ENCODE peak calls at places on chromosomes 11 and 22, in nine cellular contexts. C is CD8-positive, alpha-beta T cell; H is OCI-LY7; Z is IMR-90; S is Caco-2; U is left lung; J is CD4-positive, CD25-positive, alpha-beta regulatory T cell; K is AG04450; A is H1. X is an unnamed sample.

GRCh38 chr22:34761111-34761510 is 304.8 kb upstream of the ISX start:
- DNase-seq in A (no peak), Z (no peak), S (no peak), H (no peak), J (no peak), U (no peak), K (no peak), C (no peak), X (no peak)

GRCh38 chr11:73576226-73576625 is 21.7 kb downstream of the FAM168A start:
- DNase-seq in H (no peak), Z (no peak), A (no peak), S (no peak), J (no peak), C (no peak), K (no peak), U (no peak), X (no peak)

GRCh38 chr22:35586771-35587170 is 30.4 kb downstream of the MB start:
- DNase-seq in U (no peak), S (no peak), J (no peak), C (no peak), A (no peak), H (no peak), K (no peak), Z (no peak), X (no peak)

GRCh38 chr22:25404556-25404922 is 159.9 kb upstream of the GRK3 start:
- DNase-seq in U (no peak), K (no peak), J (no peak), S (peak), H (no peak), C (no peak), Z (no peak), A (no peak), X (no peak)

GRCh38 chr22:35838849-35839646 is 121.4 kb downstream of the APOL5 start:
- DNase-seq in A (no peak), U (peak), Z (peak), K (peak), H (peak), J (no peak), C (no peak), S (peak), X (peak)

GRCh38 chr11:46291441-46292143 is 14.1 kb downstream of the CREB3L1 start:
- DNase-seq in S (no peak), U (no peak), J (no peak), C (no peak), A (no peak), K (no peak), Z (peak), H (no peak), X (peak)

GRCh38 chr11:12269104-12269441 is 108.3 kb upstream of the PARVA start:
- DNase-seq in H (no peak), J (no peak), Z (peak), C (no peak), K (no peak), U (peak), S (no peak), A (no peak), X (no peak)

GRCh38 chr11:117730256-117730800 is 66.7 kb downstream of the DSCAML1 start:
- DNase-seq in Z (no peak), U (no peak), C (no peak), K (no peak), S (no peak), A (no peak), J (no peak), H (no peak), X (no peak)

GRCh38 chr11:27648840-27649239 is 51.4 kb downstream of the BDNF start:
- DNase-seq in C (no peak), U (no peak), K (no peak), A (no peak), H (no peak), S (no peak), J (no peak), Z (peak), X (no peak)

GRCh38 chr11:104104664-104105063 is 59.3 kb downstream of the PDGFD start:
- DNase-seq in A (no peak), J (no peak), K (no peak), S (no peak), H (no peak), C (no peak), U (no peak), Z (no peak), X (no peak)

GRCh38 chr22:30694638-30695350 is at the start of gene OSBP2:
- DNase-seq in K (no peak), J (peak), C (peak), Z (no peak), U (peak), A (peak), S (peak), H (no peak), X (no peak)

GRCh38 chr11:63289658-63290057 is 46.3 kb upstream of the SLC22A25 start:
- DNase-seq in U (no peak), H (no peak), S (no peak), C (no peak), J (no peak), K (no peak), Z (no peak), A (no peak), X (no peak)

GRCh38 chr11:128916037-128916572 is 24.9 kb downstream of the KCNJ5 start:
- DNase-seq in S (no peak), H (no peak), C (no peak), J (no peak), Z (no peak), K (no peak), U (no peak), A (no peak), X (no peak)

GRCh38 chr11:70078095-70078795 is at the start of gene ANO1:
- DNase-seq in Z (peak), C (no peak), H (no peak), U (no peak), J (no peak), S (peak), K (no peak), A (peak), X (no peak)

GRCh38 chr11:70076461-70076931 is 1.6 kb upstream of the ANO1 start:
- DNase-seq in A (no peak), S (no peak), J (no peak), U (no peak), Z (no peak), H (no peak), K (no peak), C (no peak), X (no peak)

GRCh38 chr11:70075836-70076235 is 2.3 kb upstream of the ANO1 start:
- DNase-seq in H (no peak), J (no peak), A (no peak), C (no peak), Z (no peak), K (no peak), U (no peak), S (no peak), X (no peak)

GRCh38 chr11:70078796-70079616 is 889 bp downstream of the ANO1 start:
- DNase-seq in J (no peak), A (peak), Z (no peak), K (no peak), H (no peak), U (no peak), C (no peak), S (no peak), X (no peak)

DNA sequence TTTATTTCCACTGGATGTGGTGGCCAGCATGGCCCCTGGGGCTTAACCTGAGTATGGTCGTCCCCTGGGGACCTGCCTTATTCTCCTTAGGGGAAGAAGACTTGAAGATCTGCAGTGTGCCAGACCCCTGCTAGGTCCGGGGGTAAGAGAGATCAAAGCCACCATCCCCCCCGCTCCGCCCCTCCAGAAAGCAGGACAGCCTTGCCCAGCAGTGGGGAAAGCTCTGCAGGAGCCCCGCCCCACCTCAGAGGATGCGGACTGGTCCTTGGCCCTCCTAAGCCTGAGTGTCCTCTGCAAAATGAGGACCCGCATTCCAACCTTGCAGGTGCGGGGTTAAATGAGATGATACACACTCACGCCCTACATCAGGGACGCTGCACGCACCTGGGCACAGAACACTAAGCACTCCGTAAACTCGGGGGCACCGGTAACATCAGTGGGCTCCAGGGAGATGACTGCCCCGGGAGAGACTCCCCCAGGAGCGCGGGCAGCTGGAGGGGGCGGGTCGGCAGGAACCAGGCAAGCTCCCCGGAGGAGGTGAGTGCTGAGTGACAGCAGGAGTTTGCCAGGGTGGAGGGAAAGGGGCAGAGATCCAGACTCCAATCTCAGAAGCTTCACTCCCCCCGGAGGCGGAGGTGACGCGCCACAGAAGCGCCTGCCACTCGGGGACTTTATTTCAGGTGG is 564 bp upstream of the ANO1 start:
- DNase-seq in A (peak), C (no peak), U (peak), S (no peak), K (no peak), Z (no peak), J (no peak), H (no peak), X (no peak)
- H3K4me3 ChIP-seq in A (peak), C (no peak), U (no peak), S (no peak), K (peak), Z (peak), J (no peak), H (no peak), X (no peak)

DNA sequence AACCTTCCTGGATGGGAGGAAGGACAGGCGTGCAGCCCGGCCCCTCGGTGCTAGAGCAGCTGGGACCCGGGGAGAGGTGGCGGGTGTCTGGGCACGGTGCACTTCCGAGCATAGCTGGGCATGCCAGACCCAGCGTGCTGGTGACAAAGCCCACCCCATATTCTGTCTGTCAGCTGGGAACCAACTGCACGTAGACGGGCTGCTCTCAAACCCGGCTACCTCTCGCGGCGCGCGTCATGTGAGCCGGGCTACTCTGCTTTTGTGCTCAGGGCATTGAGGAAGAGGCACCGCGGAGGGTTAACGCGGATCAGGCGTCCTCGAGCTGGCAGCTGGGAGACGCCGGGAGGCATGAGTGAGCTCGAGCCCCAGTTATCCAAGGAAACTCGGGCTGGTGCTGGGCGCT is 425.8 kb downstream of the SHANK2 start:
- DNase-seq in H (no peak), U (no peak), S (no peak), Z (no peak), J (no peak), K (no peak), C (no peak), A (peak), X (no peak)
- H3K4me3 ChIP-seq in H (no peak), U (no peak), S (no peak), Z (no peak), J (no peak), K (no peak), C (no peak), A (peak), X (no peak)

GRCh38 chr22:38041760-38042584 is 15.2 kb upstream of the PICK1 start:
- DNase-seq in J (no peak), Z (no peak), K (no peak), A (no peak), U (no peak), S (no peak), H (no peak), C (no peak), X (no peak)
- H3K4me3 ChIP-seq in J (no peak), Z (no peak), K (no peak), A (no peak), U (no peak), S (no peak), H (no peak), C (no peak), X (no peak)

GRCh38 chr11:125330462-125331325 is 165.4 kb downstream of the FEZ1 start:
- DNase-seq in Z (no peak), A (no peak), J (no peak), C (no peak), H (no peak), S (no peak), K (no peak), U (no peak), X (no peak)

GRCh38 chr11:125328181-125328580 is 163.6 kb downstream of the PKNOX2 start:
- DNase-seq in Z (no peak), J (no peak), H (no peak), S (no peak), U (no peak), A (no peak), K (no peak), C (no peak), X (no peak)

GRCh38 chr11:125327494-125328130 is 163.1 kb downstream of the PKNOX2 start:
- DNase-seq in C (no peak), S (no peak), K (no peak), Z (no peak), A (no peak), J (no peak), H (no peak), U (no peak), X (no peak)

GRCh38 chr11:125331357-125331756 is 164.7 kb downstream of the FEZ1 start:
- DNase-seq in U (no peak), A (no peak), J (no peak), Z (no peak), S (no peak), C (no peak), H (no peak), K (no peak), X (no peak)

DNA sequence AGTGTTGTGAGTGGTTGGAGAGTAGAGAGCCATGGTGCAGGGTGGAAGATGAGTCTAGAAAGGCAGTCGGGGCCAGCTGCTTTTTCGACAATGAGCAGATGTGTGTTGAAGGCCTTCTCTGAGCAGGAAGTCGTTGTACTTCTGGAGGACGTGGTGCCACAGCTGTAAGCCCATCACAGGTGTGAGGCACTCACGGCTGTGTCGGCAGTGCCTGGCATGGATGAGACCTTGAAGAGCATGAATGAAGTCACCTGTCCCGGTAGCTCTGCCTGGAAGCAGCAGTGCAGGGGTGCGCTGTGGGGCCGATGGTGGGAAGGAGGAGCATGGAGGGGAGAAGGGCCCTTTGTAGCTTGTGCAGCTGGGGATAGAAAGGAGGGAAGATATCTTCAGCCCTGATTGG is 165.2 kb downstream of the PKNOX2 start:
- DNase-seq in K (no peak), J (no peak), C (no peak), A (no peak), Z (no peak), H (no peak), U (no peak), S (no peak), X (no peak)
- H3K4me3 ChIP-seq in K (no peak), J (no peak), C (no peak), A (no peak), Z (no peak), H (no peak), U (no peak), S (no peak), X (no peak)

DNA sequence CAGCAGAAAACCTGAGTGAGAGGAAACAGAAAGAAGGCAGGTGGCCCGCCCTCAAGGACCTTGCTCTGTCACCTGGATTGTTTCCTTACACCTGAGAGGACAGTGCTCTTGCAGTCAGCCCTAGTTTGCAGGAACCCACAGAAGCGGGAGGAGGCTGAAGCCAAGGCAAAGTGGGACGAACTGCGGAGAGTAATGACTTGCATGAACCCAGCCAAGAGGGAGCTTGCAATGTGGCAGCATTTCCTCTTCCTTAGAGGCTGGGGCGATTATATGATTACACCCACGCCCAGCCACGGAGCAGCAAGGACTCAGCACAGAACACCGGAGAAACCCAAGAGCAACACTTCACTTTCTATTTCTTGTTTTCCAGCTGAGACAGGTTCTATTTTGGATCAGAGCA is 102.6 kb downstream of the SPON1 start:
- DNase-seq in H (no peak), A (no peak), J (no peak), K (no peak), U (no peak), Z (no peak), S (no peak), C (no peak), X (no peak)
- H3K4me3 ChIP-seq in H (no peak), A (no peak), J (no peak), K (no peak), U (no peak), Z (no peak), S (no peak), C (peak), X (no peak)

GRCh38 chr11:44094260-44094868 is 1.1 kb upstream of the EXT2 start:
- DNase-seq in H (peak), K (peak), J (peak), C (peak), Z (peak), U (peak), A (peak), S (peak), X (peak)
- H3K4me3 ChIP-seq in H (no peak), K (no peak), J (no peak), C (no peak), Z (no peak), U (no peak), A (no peak), S (no peak), X (no peak)

DNA sequence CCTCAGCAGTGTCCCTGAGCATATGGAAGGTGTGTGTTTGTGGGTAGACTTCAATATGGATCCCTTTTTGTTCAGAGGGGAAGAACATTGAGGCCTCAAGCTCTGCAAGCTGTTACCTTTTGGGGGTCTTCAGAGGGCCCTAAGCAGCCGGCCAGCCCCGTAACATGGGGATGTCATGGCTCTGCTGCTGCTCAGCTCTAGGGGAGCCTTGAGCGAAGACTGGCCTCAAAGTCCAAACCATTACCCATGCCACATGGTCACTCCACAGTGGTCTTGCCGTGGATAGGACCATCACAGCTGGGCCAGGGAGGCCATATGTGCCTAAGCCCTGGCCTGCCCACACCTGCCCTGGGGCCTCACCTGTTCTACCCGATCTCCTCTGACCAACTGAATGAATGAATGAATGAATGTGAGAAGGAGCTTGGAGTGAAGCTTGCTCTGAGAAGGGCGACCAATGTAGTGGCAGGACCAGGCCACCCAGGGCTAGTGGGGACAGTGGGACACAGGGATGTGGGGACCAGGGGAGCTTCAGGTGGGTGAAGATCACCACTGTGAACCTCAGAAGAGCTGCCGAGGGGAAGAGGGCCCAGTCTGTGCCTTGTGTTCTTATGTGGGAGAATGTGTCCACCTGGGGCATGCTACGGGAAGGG is 754.6 kb downstream of the BRD1 start:
- DNase-seq in J (no peak), C (no peak), H (no peak), K (no peak), S (no peak), U (no peak), Z (no peak), A (no peak), X (no peak)
- H3K4me3 ChIP-seq in J (no peak), C (no peak), H (no peak), K (no peak), S (no peak), U (no peak), Z (no peak), A (no peak), X (no peak)

GRCh38 chr11:1540074-1540473 is 32.0 kb downstream of the DUSP8 start:
- DNase-seq in A (no peak), J (no peak), Z (no peak), U (no peak), H (no peak), K (no peak), S (no peak), C (no peak), X (no peak)

GRCh38 chr11:1536065-1536843 is 35.8 kb downstream of the DUSP8 start:
- DNase-seq in Z (no peak), C (no peak), J (no peak), K (no peak), A (no peak), U (no peak), S (no peak), H (no peak), X (no peak)

GRCh38 chr11:1534682-1535081 is 37.4 kb downstream of the DUSP8 start:
- DNase-seq in S (no peak), U (no peak), K (no peak), J (no peak), C (no peak), Z (peak), H (no peak), A (no peak), X (no peak)

GRCh38 chr11:1541474-1542204 is 30.4 kb downstream of the DUSP8 start:
- DNase-seq in A (no peak), S (no peak), Z (no peak), U (no peak), K (no peak), J (no peak), H (no peak), C (no peak), X (no peak)

DNA sequence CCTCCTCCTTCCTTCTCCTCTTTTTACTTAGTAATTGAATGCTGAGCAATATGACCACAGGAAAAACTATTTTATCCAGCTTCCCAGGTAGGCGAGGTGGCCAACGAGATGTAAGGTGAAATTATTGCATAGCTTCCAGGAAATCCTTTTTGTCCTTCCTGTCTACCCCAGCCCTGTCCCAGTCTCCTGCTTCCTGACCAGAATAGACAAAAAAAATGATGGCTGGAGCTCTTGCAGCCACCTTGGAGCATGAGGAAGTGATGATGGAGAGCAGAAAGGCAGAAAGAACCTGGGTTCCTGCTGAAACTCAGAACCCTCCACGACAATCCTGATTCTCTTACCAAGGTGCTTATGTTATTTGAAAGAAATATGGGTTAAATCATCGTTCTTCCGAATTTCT is 33.9 kb downstream of the DUSP8 start:
- DNase-seq in J (no peak), U (no peak), S (no peak), C (no peak), Z (no peak), A (no peak), K (no peak), H (no peak), X (no peak)
- H3K4me3 ChIP-seq in J (no peak), U (no peak), S (no peak), C (no peak), Z (no peak), A (no peak), K (no peak), H (no peak), X (no peak)